ENCODE peak calls at places on chromosomes 4 and X, in five cellular contexts. A is ovary, Y is neural progenitor cell, S is adipocyte, O is IMR-90. X is an unnamed sample.
A peak's percentile ranks its signal among the peaks of the same experiment; 100 is the strongest.

GRCh38 chrX:16148896-16149295 is 18.4 kb upstream of the MAGEB17 start:
- DNase-seq in A (no peak), Y (no peak), S (no peak), O (no peak), X (no peak)

GRCh38 chr4:187929024-187929423 is 66.5 kb upstream of the ZFP42 start:
- DNase-seq in A (no peak), Y (peak; percentile 8), S (no peak), O (no peak), X (no peak)

GRCh38 chrX:119734897-119735339 is 23.5 kb upstream of the SOWAHD start:
- DNase-seq in A (peak; percentile 38), Y (no peak), S (no peak), O (no peak), X (peak; percentile 69)

GRCh38 chr4:98334461-98334860 is 73.3 kb downstream of the RAP1GDS1 start:
- DNase-seq in A (no peak), Y (no peak), S (no peak), O (no peak), X (no peak)

GRCh38 chrX:112818114-112819012 is 22.3 kb downstream of the AMOT start:
- DNase-seq in A (peak; percentile 35), Y (no peak), S (no peak), O (no peak), X (no peak)

GRCh38 chr4:168516841-168517240 is 20.0 kb downstream of the PALLD start:
- DNase-seq in A (no peak), Y (no peak), S (no peak), O (no peak), X (no peak)

GRCh38 chrX:119512145-119512800 is 44.0 kb downstream of the SLC25A5 start:
- DNase-seq in A (peak; percentile 43), Y (peak; percentile 82), S (peak; percentile 76), O (peak; percentile 66), X (peak; percentile 46)

GRCh38 chr4:174523003-174523693 is 860 bp upstream of the HPGD start:
- DNase-seq in A (no peak), Y (peak; percentile 11), S (peak; percentile 40), O (no peak), X (no peak)

GRCh38 chr4:1330761-1331590 is 16.0 kb upstream of the UVSSA start:
- DNase-seq in A (no peak), Y (no peak), S (no peak), O (no peak), X (no peak)

GRCh38 chr4:74320559-74321118 is 12.4 kb downstream of the EPGN start:
- DNase-seq in A (no peak), Y (peak; percentile 63), S (peak; percentile 83), O (peak; percentile 55), X (no peak)

GRCh38 chrX:39304746-39305145 is 503.5 kb downstream of the MID1IP1 start:
- DNase-seq in A (no peak), Y (no peak), S (no peak), O (no peak), X (no peak)

GRCh38 chr4:29708473-29708872 is 1011.7 kb upstream of the PCDH7 start:
- DNase-seq in A (no peak), Y (peak; percentile 2), S (peak; percentile 70), O (peak; percentile 88), X (no peak)

GRCh38 chr4:37760840-37761239 is 65.6 kb upstream of the PGM2 start:
- DNase-seq in A (no peak), Y (no peak), S (no peak), O (no peak), X (no peak)

GRCh38 chr4:100117749-100118148 is 72.5 kb downstream of the DDIT4L start:
- DNase-seq in A (no peak), Y (no peak), S (peak; percentile 11), O (no peak), X (no peak)

GRCh38 chr4:7389719-7390118 is 45.0 kb downstream of the PSAPL1 start:
- DNase-seq in A (peak; percentile 71), Y (no peak), S (no peak), O (no peak), X (no peak)

GRCh38 chr4:89119836-89120235 is 8.5 kb downstream of the TIGD2 start:
- DNase-seq in A (no peak), Y (no peak), S (no peak), O (peak; percentile 53), X (no peak)

GRCh38 chr4:2828758-2829181 is 14.9 kb upstream of the ADD1 start:
- DNase-seq in A (no peak), Y (no peak), S (no peak), O (no peak), X (peak; percentile 18)

GRCh38 chr4:102217775-102218174 is 127.5 kb downstream of the SLC39A8 start:
- DNase-seq in A (no peak), Y (no peak), S (peak; percentile 15), O (no peak), X (no peak)

GRCh38 chr4:159191989-159192388 is 89.1 kb downstream of the RAPGEF2 start:
- DNase-seq in A (no peak), Y (peak; percentile 70), S (peak; percentile 61), O (peak; percentile 85), X (no peak)

GRCh38 chr4:108793413-108793812 is 30.6 kb upstream of the ETNPPL start:
- DNase-seq in A (no peak), Y (no peak), S (no peak), O (no peak), X (no peak)

GRCh38 chr4:135277116-135277979 is 1075.8 kb upstream of the PABPC4L start:
- DNase-seq in A (no peak), Y (no peak), S (peak; percentile 60), O (peak; percentile 77), X (no peak)

GRCh38 chrX:103254171-103254824 is 657 bp downstream of the TCEAL8 start:
- DNase-seq in A (peak; percentile 62), Y (peak; percentile 88), S (peak; percentile 51), O (peak; percentile 23), X (peak; percentile 69)

GRCh38 chr4:71648923-71649322 is 135.0 kb downstream of the GC start:
- DNase-seq in A (no peak), Y (no peak), S (no peak), O (no peak), X (no peak)

GRCh38 chrX:10360121-10360520 is 203.3 kb downstream of the CLCN4 start:
- DNase-seq in A (no peak), Y (peak; percentile 2), S (peak; percentile 7), O (peak; percentile 6), X (peak; percentile 4)

GRCh38 chr4:60482921-60483351 is 717.2 kb upstream of the ADGRL3 start:
- DNase-seq in A (no peak), Y (peak; percentile 33), S (no peak), O (no peak), X (no peak)

GRCh38 chr4:89111833-89112563 is 665 bp downstream of the TIGD2 start:
- DNase-seq in A (no peak), Y (peak; percentile 28), S (peak; percentile 94), O (peak; percentile 95), X (no peak)

GRCh38 chr4:154642361-154642760 is 29.9 kb upstream of the FGG start:
- DNase-seq in A (no peak), Y (peak; percentile 20), S (no peak), O (no peak), X (no peak)

GRCh38 chr4:185212566-185212965 is 3.2 kb downstream of the SNX25 start:
- DNase-seq in A (no peak), Y (no peak), S (no peak), O (peak; percentile 69), X (no peak)

GRCh38 chr4:185211641-185212040 is 2.2 kb downstream of the SNX25 start:
- DNase-seq in A (no peak), Y (no peak), S (no peak), O (no peak), X (no peak)

GRCh38 chr4:185213829-185214228 is 4.4 kb downstream of the SNX25 start:
- DNase-seq in A (no peak), Y (no peak), S (no peak), O (no peak), X (no peak)

GRCh38 chr4:185215261-185215660 is 5.9 kb downstream of the SNX25 start:
- DNase-seq in A (no peak), Y (no peak), S (peak; percentile 51), O (peak; percentile 18), X (no peak)

DNA sequence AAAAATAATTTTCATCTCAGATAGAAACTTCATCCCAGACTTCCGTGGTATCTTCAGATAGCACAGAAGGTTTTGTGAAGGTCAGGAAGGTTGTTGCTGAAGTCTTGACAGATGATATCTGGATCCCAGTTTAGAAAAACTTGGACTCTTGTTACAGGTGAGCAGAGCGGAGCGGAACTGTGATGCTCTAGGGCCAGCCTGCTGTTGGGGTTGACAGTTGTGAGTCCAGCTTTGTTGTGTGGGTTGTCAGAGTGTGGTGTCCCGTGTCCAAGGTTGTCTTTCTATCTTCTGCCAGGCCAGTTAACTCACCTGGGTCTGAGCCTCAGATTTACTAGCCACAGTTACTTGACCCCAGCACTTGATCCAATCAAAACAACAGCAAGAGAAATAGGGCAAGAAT is 3.9 kb downstream of the SNX25 start:
- DNase-seq in A (no peak), Y (no peak), S (no peak), O (no peak), X (no peak)
- H3K27me3 ChIP-seq in A (no peaks in the 10 kb centered on the region), Y (peaks cover 6% of the 10 kb centered on the region), S (no peaks in the 10 kb centered on the region), O (no peaks in the 10 kb centered on the region), X (no peaks in the 10 kb centered on the region)

GRCh38 chrX:37879692-37880091 is 32.3 kb upstream of the DYNLT3 start:
- DNase-seq in A (no peak), Y (no peak), S (no peak), O (no peak), X (no peak)
- H3K4me1 ChIP-seq in A (no peaks in the 10 kb centered on the region), Y (no peaks in the 10 kb centered on the region), S (no peaks in the 10 kb centered on the region), O (no peaks in the 10 kb centered on the region), X (no peaks in the 10 kb centered on the region)

GRCh38 chr4:80264352-80264647 is 2.2 kb upstream of the FGF5 start:
- DNase-seq in A (no peak), Y (peak; percentile 5), S (no peak), O (no peak), X (no peak)
- H3K27me3 ChIP-seq in A (no peaks in the 10 kb centered on the region), Y (peaks cover 100% of the 10 kb centered on the region), S (peaks cover 6% of the 10 kb centered on the region), O (no peaks in the 10 kb centered on the region), X (peaks cover 5% of the 10 kb centered on the region)

GRCh38 chrX:30570505-30570904 is 7.1 kb downstream of the TASL start:
- DNase-seq in A (no peak), Y (no peak), S (peak; percentile 64), O (peak; percentile 26), X (no peak)
- H3K4me1 ChIP-seq in A (no peaks in the 10 kb centered on the region), Y (no peaks in the 10 kb centered on the region), S (no peaks in the 10 kb centered on the region), O (no peaks in the 10 kb centered on the region), X (peaks cover 4% of the 10 kb centered on the region)